ENCODE peak calls at places on chromosomes 2 and 18, in six cellular contexts. One of them, this sample, is unnamed.

GRCh38 chr2:10497797-10498251 is 49.7 kb upstream of the ODC1 start:
- DNase-seq in H1: peak; percentile 43
- DNase-seq in HepG2: peak; percentile 52
- DNase-seq in GM12891: no peak
- DNase-seq in K562: peak; percentile 73
- DNase-seq in GM12878: no peak
- DNase-seq in this sample: no peak

GRCh38 chr18:58402247-58402646 is 226.6 kb downstream of the ALPK2 start:
- DNase-seq in H1: no peak
- DNase-seq in HepG2: peak; percentile 58
- DNase-seq in GM12891: no peak
- DNase-seq in K562: no peak
- DNase-seq in GM12878: no peak
- DNase-seq in this sample: no peak

GRCh38 chr2:159904127-159904564 is 106.1 kb upstream of the CD302 start:
- DNase-seq in H1: no peak
- DNase-seq in HepG2: no peak
- DNase-seq in GM12891: peak; percentile 30
- DNase-seq in K562: no peak
- DNase-seq in GM12878: no peak
- DNase-seq in this sample: peak; percentile 42

GRCh38 chr2:218027426-218028188 is 24.8 kb upstream of the TNS1 start:
- DNase-seq in H1: peak; percentile 40
- DNase-seq in HepG2: no peak
- DNase-seq in GM12891: peak; percentile 4
- DNase-seq in K562: no peak
- DNase-seq in GM12878: no peak
- DNase-seq in this sample: no peak

GRCh38 chr2:133516405-133517028 is 51.7 kb downstream of the NCKAP5 start:
- DNase-seq in H1: no peak
- DNase-seq in HepG2: no peak
- DNase-seq in GM12891: no peak
- DNase-seq in K562: no peak
- DNase-seq in GM12878: no peak
- DNase-seq in this sample: no peak

GRCh38 chr2:236632295-236633218 is 62.9 kb downstream of the ACKR3 start:
- DNase-seq in H1: no peak
- DNase-seq in HepG2: no peak
- DNase-seq in GM12891: no peak
- DNase-seq in K562: no peak
- DNase-seq in GM12878: no peak
- DNase-seq in this sample: no peak

GRCh38 chr2:135885709-135886108 is 9.5 kb upstream of the MCM6 start:
- DNase-seq in H1: no peak
- DNase-seq in HepG2: no peak
- DNase-seq in GM12891: no peak
- DNase-seq in K562: no peak
- DNase-seq in GM12878: no peak
- DNase-seq in this sample: no peak

GRCh38 chr2:1082456-1083205 is 132.0 kb downstream of the SNTG2 start:
- DNase-seq in H1: no peak
- DNase-seq in HepG2: no peak
- DNase-seq in GM12891: no peak
- DNase-seq in K562: no peak
- DNase-seq in GM12878: no peak
- DNase-seq in this sample: no peak

GRCh38 chr2:102187191-102188150 is 648 bp downstream of the IL1RL2 start:
- DNase-seq in H1: no peak
- DNase-seq in HepG2: no peak
- DNase-seq in GM12891: no peak
- DNase-seq in K562: no peak
- DNase-seq in GM12878: no peak
- DNase-seq in this sample: no peak

GRCh38 chr2:64463784-64464183 is 9.8 kb downstream of the LGALSL start:
- DNase-seq in H1: no peak
- DNase-seq in HepG2: no peak
- DNase-seq in GM12891: no peak
- DNase-seq in K562: no peak
- DNase-seq in GM12878: no peak
- DNase-seq in this sample: no peak

GRCh38 chr2:62197017-62197586 is 1.2 kb downstream of the B3GNT2 start:
- DNase-seq in H1: no peak
- DNase-seq in HepG2: peak; percentile 43
- DNase-seq in GM12891: no peak
- DNase-seq in K562: peak; percentile 52
- DNase-seq in GM12878: no peak
- DNase-seq in this sample: no peak

GRCh38 chr2:35495182-35495581 is 860.4 kb upstream of the CRIM1 start:
- DNase-seq in H1: no peak
- DNase-seq in HepG2: no peak
- DNase-seq in GM12891: no peak
- DNase-seq in K562: no peak
- DNase-seq in GM12878: no peak
- DNase-seq in this sample: no peak

GRCh38 chr2:128799284-128799552 is 480.6 kb upstream of the HS6ST1 start:
- DNase-seq in H1: no peak
- DNase-seq in HepG2: no peak
- DNase-seq in GM12891: no peak
- DNase-seq in K562: no peak
- DNase-seq in GM12878: no peak
- DNase-seq in this sample: no peak

GRCh38 chr2:2256011-2256410 is 75.1 kb downstream of the MYT1L start:
- DNase-seq in H1: no peak
- DNase-seq in HepG2: no peak
- DNase-seq in GM12891: no peak
- DNase-seq in K562: no peak
- DNase-seq in GM12878: no peak
- DNase-seq in this sample: no peak

DNA sequence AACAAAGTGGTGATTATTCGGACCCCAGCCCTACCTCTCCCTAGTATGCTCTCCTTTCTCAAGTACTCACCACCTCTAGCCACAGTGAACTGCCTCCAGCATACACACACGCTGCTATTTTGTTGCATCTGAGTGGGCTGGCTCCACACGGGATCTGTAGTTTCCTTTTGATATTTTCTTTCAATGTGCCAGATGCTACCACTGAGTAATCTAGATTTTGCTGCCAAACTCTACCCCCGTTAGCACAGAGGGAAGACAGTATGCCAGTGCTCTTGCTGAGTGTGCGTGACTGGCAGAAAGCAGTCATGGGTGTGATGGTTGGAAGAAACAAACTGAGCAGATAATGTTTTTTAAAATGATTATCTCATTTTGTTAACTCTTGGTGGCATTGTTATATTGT is 11.6 kb downstream of the CFLAR start:
- DNase-seq in H1: no peak
- DNase-seq in HepG2: no peak
- DNase-seq in GM12891: no peak
- DNase-seq in K562: peak; percentile 38
- DNase-seq in GM12878: no peak
- DNase-seq in this sample: no peak
- TF ChIP-seq TAF1 in H1: no peak
- TF ChIP-seq TAF1 in HepG2: no peak
- TF ChIP-seq TAF1 in GM12891: peak; percentile 43
- TF ChIP-seq TAF1 in K562: no peak
- TF ChIP-seq TAF1 in GM12878: peak; percentile 57
- TF ChIP-seq TAF1 in this sample: no peak

GRCh38 chr2:45649855-45650806 is 1.3 kb upstream of the PRKCE start:
- DNase-seq in H1: peak; percentile 77
- DNase-seq in HepG2: peak; percentile 64
- DNase-seq in GM12891: no peak
- DNase-seq in K562: peak; percentile 46
- DNase-seq in GM12878: no peak
- DNase-seq in this sample: peak; percentile 34
- TF ChIP-seq POLR2A in H1: no peak
- TF ChIP-seq POLR2A in HepG2: no peak
- TF ChIP-seq POLR2A in GM12891: no peak
- TF ChIP-seq POLR2A in K562: no peak
- TF ChIP-seq POLR2A in GM12878: peak; percentile 23
- TF ChIP-seq POLR2A in this sample: no peak

DNA sequence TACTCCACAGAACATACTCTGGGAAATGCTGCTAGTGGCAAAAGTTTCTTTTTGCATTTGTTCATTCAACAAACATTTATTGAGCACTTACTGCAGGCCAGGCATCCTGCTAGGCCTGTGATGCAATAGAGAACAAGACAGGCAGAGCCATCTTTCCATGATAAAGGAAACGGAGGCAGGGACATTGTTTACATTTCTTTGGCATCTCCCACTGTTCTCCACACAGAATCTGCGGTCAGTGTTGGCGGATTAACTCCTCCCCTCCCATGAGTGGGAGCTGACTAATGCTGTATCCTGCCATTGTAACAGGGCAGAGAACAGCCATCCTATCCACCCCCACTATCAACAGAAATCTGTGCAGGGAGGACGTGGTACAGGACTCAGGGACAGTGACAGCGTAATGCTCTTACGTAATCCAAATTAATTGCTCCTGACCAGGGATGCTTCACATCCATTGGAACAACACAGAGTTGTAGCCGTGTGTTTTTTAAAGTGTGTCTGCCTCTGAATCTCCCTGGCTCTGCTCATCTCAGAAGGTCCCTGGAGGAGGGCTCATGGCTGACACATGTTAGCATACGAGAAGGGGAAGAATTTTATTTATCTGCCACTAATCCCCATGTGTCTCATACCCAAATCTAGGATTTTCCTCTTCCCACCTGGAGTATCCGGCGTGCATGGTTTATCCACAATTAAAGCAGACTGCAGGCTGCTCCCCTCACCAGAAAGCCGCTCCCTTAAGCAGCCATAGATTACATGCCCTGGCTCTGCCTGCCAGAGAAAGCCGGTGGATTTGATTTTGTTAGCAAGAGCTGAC is 32.3 kb downstream of the STEAP3 start:
- DNase-seq in H1: no peak
- DNase-seq in HepG2: peak; percentile 38
- DNase-seq in GM12891: no peak
- DNase-seq in K562: peak; percentile 27
- DNase-seq in GM12878: no peak
- DNase-seq in this sample: no peak
- TF ChIP-seq POLR2AphosphoS5 in H1: no peak
- TF ChIP-seq POLR2AphosphoS5 in HepG2: no peak
- TF ChIP-seq POLR2AphosphoS5 in GM12891: no peak
- TF ChIP-seq POLR2AphosphoS5 in K562: no peak
- TF ChIP-seq POLR2AphosphoS5 in GM12878: no peak
- TF ChIP-seq POLR2AphosphoS5 in this sample: no peak

GRCh38 chr2:188798159-188798558 is 176.0 kb upstream of the COL3A1 start:
- DNase-seq in H1: no peak
- DNase-seq in HepG2: no peak
- DNase-seq in GM12891: no peak
- DNase-seq in K562: no peak
- DNase-seq in GM12878: no peak
- DNase-seq in this sample: no peak
- TF ChIP-seq TAF1 in H1: no peak
- TF ChIP-seq TAF1 in HepG2: no peak
- TF ChIP-seq TAF1 in GM12891: no peak
- TF ChIP-seq TAF1 in K562: no peak
- TF ChIP-seq TAF1 in GM12878: no peak
- TF ChIP-seq TAF1 in this sample: no peak

DNA sequence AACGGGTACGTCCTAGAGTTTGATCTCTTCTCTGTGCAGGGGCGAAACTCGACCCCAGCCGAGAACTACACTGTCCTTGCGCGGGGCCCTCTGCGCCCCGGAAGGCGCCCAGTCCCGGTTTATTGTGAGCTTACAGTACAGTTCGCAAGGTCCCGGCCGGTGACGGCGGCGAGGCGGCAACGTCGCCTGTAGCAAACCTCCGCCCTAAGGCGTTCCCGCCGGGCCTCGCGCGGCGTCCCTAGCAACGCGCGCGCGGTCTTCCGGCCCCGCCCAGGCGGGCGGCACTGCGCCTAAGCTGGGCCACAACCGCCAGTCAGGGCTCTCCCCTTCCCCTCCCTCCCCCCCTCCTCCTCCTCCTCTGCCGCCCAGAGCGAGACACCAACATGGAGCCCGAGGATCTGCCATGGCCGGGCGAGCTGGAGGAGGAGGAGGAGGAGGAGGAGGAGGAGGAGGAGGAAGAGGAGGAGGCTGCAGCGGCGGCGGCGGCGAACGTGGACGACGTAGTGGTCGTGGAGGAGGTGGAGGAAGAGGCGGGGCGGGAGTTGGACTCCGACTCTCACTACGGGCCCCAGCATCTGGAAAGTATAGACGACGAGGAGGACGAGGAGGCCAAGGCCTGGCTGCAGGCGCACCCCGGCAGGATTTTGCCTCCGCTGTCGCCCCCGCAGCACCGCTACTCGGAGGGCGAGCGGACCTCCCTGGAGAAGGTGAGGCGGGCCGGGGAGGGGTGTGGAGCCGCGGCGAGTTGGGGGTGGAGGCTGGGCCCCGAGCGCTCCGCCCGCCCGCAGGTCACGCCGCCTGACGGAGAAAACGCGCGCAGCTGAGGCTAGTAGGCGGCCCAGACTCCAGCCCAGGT is at the start of gene ALMS1:
- DNase-seq in H1: peak; percentile 88
- DNase-seq in HepG2: peak; percentile 88
- DNase-seq in GM12891: peak; percentile 88
- DNase-seq in K562: peak; percentile 95
- DNase-seq in GM12878: peak; percentile 63
- DNase-seq in this sample: peak; percentile 80
- TF ChIP-seq POLR2A in H1: peak; percentile 68
- TF ChIP-seq POLR2A in HepG2: peak; percentile 76
- TF ChIP-seq POLR2A in GM12891: peak; percentile 40
- TF ChIP-seq POLR2A in K562: peak; percentile 73
- TF ChIP-seq POLR2A in GM12878: peak; percentile 76
- TF ChIP-seq POLR2A in this sample: peak; percentile 73